ENCODE peak calls at places on chromosomes 11 and 22, in seven cellular contexts. T is heart left ventricle, S is body of pancreas, N is breast epithelium, A is esophagus squamous epithelium, P is IMR-90, X is prostate gland. M is an unnamed sample.

GRCh38 chr11:80595011-80595410 is 1154.2 kb upstream of the TENM4 start:
- DNase-seq in N (no peak), T (no peak), S (no peak), A (no peak), P (peak), X (no peak), M (no peak)

GRCh38 chr22:36544107-36544620 is 15.2 kb upstream of the EIF3D start:
- DNase-seq in S (no peak), X (no peak), T (no peak), N (no peak), A (no peak), P (peak), M (no peak)

GRCh38 chr11:117171648-117172051 is 6.9 kb upstream of the SIDT2 start:
- DNase-seq in T (no peak), A (no peak), P (peak), N (no peak), X (no peak), S (no peak), M (no peak)

GRCh38 chr11:44861829-44862545 is 88.7 kb downstream of the TP53I11 start:
- DNase-seq in T (peak), S (peak), N (peak), A (no peak), P (peak), X (no peak), M (peak)

GRCh38 chr22:22820626-22821025 is 67.0 kb upstream of the IGLL5 start:
- DNase-seq in X (no peak), T (no peak), A (no peak), P (no peak), S (no peak), N (no peak), M (no peak)

GRCh38 chr11:74474316-74474715 is 7.0 kb upstream of the KCNE3 start:
- DNase-seq in A (no peak), T (no peak), S (no peak), X (no peak), P (no peak), N (no peak), M (no peak)

GRCh38 chr22:43266117-43266516 is 77.1 kb downstream of the SCUBE1 start:
- DNase-seq in T (no peak), P (no peak), S (no peak), A (no peak), X (no peak), N (no peak), M (no peak)

GRCh38 chr11:2328656-2329354 is 27.0 kb downstream of the TSPAN32 start:
- DNase-seq in N (no peak), A (no peak), P (no peak), X (no peak), S (no peak), T (no peak), M (no peak)

GRCh38 chr11:120331301-120331966 is 4.8 kb upstream of the ARHGEF12 start:
- DNase-seq in P (peak), T (peak), S (peak), N (no peak), X (no peak), A (no peak), M (peak)

GRCh38 chr22:30292069-30292970 is 3.0 kb upstream of the CASTOR1 start:
- DNase-seq in A (no peak), X (no peak), T (no peak), P (no peak), N (no peak), S (no peak), M (no peak)

GRCh38 chr11:19093976-19094375 is 23.0 kb upstream of the ZDHHC13 start:
- DNase-seq in S (no peak), X (no peak), T (no peak), N (no peak), A (no peak), P (no peak), M (no peak)

GRCh38 chr11:94800394-94800793 is 32.2 kb downstream of the AMOTL1 start:
- DNase-seq in X (peak), N (no peak), T (peak), P (no peak), S (peak), A (no peak), M (no peak)

GRCh38 chr22:36757608-36758220 is 18.2 kb downstream of the IFT27 start:
- DNase-seq in S (peak), A (peak), P (peak), N (peak), X (peak), T (peak), M (peak)

GRCh38 chr11:32068134-32068533 is 22.7 kb upstream of the RCN1 start:
- DNase-seq in T (no peak), P (no peak), A (no peak), S (no peak), X (no peak), N (no peak), M (no peak)

GRCh38 chr11:28528217-28528616 is 420.0 kb downstream of the METTL15 start:
- DNase-seq in X (no peak), T (no peak), S (no peak), N (no peak), A (no peak), P (no peak), M (no peak)

GRCh38 chr11:93020248-93021088 is 51.0 kb downstream of the MTNR1B start:
- DNase-seq in A (no peak), T (no peak), P (peak), X (no peak), N (no peak), S (no peak), M (no peak)

GRCh38 chr22:17387356-17387755 is 18.1 kb downstream of the CECR2 start:
- DNase-seq in N (no peak), X (no peak), A (no peak), T (no peak), P (no peak), S (no peak), M (no peak)

GRCh38 chr11:75813126-75813525 is 1.9 kb upstream of the UVRAG start:
- DNase-seq in X (no peak), A (no peak), P (no peak), T (no peak), N (peak), S (no peak), M (no peak)

GRCh38 chr11:16321148-16321547 is 35.2 kb downstream of the SOX6 start:
- DNase-seq in N (no peak), X (no peak), T (no peak), S (no peak), P (peak), A (no peak), M (no peak)

GRCh38 chr11:3201112-3201581 is 17.5 kb downstream of the MRGPRG start:
- DNase-seq in S (peak), P (no peak), A (no peak), T (no peak), X (no peak), N (no peak), M (no peak)

GRCh38 chr11:125675196-125675595 is 5.5 kb downstream of the ACRV1 start:
- DNase-seq in T (no peak), A (no peak), P (peak), S (no peak), X (no peak), N (no peak), M (no peak)

GRCh38 chr11:68014966-68015447 is 4.9 kb downstream of the ALDH3B1 start:
- DNase-seq in N (no peak), X (no peak), A (no peak), P (no peak), T (no peak), S (no peak), M (no peak)
- TF ChIP-seq POLR2A in N (no peak), X (no peak), A (no peak), P (no peak), T (no peak), S (no peak), M (no peak)

DNA sequence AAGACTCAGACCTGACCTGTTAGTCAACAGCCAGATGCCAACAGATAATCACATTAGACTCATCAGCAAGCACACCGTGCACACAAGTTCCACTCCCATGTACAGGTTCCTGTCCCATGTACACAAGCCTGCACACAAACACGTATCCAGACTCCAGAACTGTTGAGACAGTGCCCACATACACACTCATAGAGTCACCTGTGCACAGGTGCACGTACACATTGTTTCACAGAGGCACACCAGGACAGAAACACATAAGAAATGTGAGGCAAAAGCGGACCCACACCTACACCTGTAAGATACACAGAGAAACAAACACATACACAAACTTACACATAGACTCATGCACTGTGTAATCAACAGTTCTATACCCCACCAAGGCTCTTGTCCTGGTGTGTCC is 2.7 kb upstream of the ZNF74 start:
- DNase-seq in N (no peak), T (no peak), P (no peak), X (no peak), S (no peak), A (no peak), M (no peak)
- TF ChIP-seq POLR2A in N (no peak), T (no peak), P (no peak), X (no peak), S (no peak), A (no peak), M (no peak)

GRCh38 chr22:41920271-41920976 is 5.5 kb upstream of the SHISA8 start:
- DNase-seq in X (no peak), P (no peak), T (no peak), S (no peak), A (no peak), N (no peak), M (no peak)
- TF ChIP-seq POLR2A in X (no peak), P (no peak), T (no peak), S (no peak), A (no peak), N (no peak), M (no peak)

GRCh38 chr11:128391809-128392208 is 195.5 kb downstream of the ETS1 start:
- DNase-seq in N (no peak), T (no peak), X (no peak), A (no peak), P (no peak), S (no peak), M (no peak)

GRCh38 chr11:128392259-128392658 is 195.1 kb downstream of the ETS1 start:
- DNase-seq in X (no peak), P (no peak), S (no peak), T (no peak), N (no peak), A (no peak), M (no peak)

GRCh38 chr11:128389461-128389976 is 197.8 kb downstream of the ETS1 start:
- DNase-seq in N (no peak), S (no peak), T (no peak), A (no peak), X (no peak), P (no peak), M (no peak)

GRCh38 chr11:128390246-128390645 is 197.1 kb downstream of the ETS1 start:
- DNase-seq in N (no peak), S (no peak), A (no peak), P (no peak), X (no peak), T (no peak), M (no peak)

GRCh38 chr11:128388182-128388815 is 199.1 kb downstream of the ETS1 start:
- DNase-seq in A (no peak), N (no peak), S (no peak), T (no peak), P (no peak), X (no peak), M (no peak)
- TF ChIP-seq POLR2A in A (no peak), N (no peak), S (no peak), T (no peak), P (no peak), X (no peak), M (no peak)

GRCh38 chr11:65896009-65896999 is 3.9 kb downstream of the FOSL1 start:
- DNase-seq in S (no peak), P (no peak), A (no peak), N (no peak), X (no peak), T (no peak), M (no peak)
- TF ChIP-seq POLR2A in S (no peak), P (peak), A (no peak), N (no peak), X (no peak), T (no peak), M (no peak)

DNA sequence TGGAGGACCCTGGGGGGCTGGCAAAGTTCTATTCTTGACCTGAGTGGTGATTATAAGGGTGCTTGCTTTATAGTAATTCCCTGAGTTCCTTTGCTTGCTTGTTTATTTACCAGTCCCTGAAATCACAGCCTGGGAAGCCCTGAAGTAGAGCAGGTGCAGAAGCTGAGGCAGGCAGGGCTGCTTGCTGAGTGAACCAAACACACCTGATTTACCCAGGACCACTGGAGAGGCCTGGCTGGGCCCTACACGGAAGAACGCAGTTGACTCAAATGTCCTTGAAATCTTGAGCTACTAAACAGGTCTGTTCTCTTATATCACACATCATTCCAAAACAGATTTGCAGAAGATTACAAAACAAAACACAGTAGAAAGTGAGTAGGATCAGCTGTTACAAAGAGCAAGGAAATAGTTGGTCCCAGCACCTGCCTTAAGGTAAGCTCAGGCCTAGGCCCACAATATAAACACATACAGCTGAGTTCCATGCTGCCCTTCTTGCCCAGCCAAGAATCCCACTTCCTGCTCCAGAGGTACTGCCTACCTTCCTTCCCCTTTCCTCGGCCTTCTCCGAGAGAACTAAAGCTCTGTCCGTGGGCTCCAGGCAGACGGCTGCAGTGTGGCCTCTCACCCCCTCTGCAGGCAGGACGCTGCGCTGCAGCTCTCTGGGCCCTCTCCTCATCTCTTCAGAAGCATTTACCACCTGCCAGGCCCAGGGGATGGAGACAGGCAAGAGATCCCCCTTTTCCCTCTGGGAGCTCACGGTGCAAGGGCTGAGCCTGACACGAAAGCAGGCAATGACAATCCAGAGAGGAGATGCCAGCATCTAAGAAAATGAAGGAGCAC is 46.1 kb upstream of the SCUBE2 start:
- DNase-seq in P (peak), N (peak), A (peak), S (peak), T (peak), X (peak), M (peak)
- TF ChIP-seq POLR2A in P (peak), N (no peak), A (no peak), S (peak), T (no peak), X (no peak), M (no peak)

M was measured in H54.